ENCODE peak calls at places on chromosomes 16 and 17, in eight cellular contexts. Q is colonic mucosa, W is SK-N-SH, F is neural progenitor cell, V is left lung, Z is dorsolateral prefrontal cortex, T is GM23338, O is lung. S is an unnamed sample.

GRCh38 chr16:2856061-2856670 is 1.8 kb downstream of the PRSS22 start:
- DNase-seq in Q (peak), F (no peak), O (peak), W (peak), V (no peak), Z (no peak), T (peak), S (no peak)

GRCh38 chr17:60354223-60354622 is 37.7 kb downstream of the USP32 start:
- DNase-seq in F (no peak), O (no peak), V (no peak), W (no peak), Q (no peak), T (no peak), Z (no peak), S (no peak)

GRCh38 chr17:229130-229944 is 47.9 kb upstream of the DOC2B start:
- DNase-seq in F (no peak), V (peak), W (no peak), Z (no peak), O (no peak), Q (no peak), T (no peak), S (no peak)

GRCh38 chr17:62720126-62720850 is 87.8 kb downstream of the MARCHF10 start:
- DNase-seq in T (peak), V (no peak), W (no peak), Q (no peak), Z (no peak), F (peak), O (no peak), S (no peak)

GRCh38 chr16:30077656-30078055 is 1.9 kb downstream of the PPP4C start:
- DNase-seq in T (no peak), Q (no peak), Z (no peak), V (no peak), O (no peak), F (no peak), W (no peak), S (no peak)

GRCh38 chr16:17273142-17273561 is 197.6 kb downstream of the XYLT1 start:
- DNase-seq in O (no peak), T (no peak), W (no peak), V (no peak), F (no peak), Q (no peak), Z (peak), S (no peak)

GRCh38 chr17:1003972-1004768 is 7.2 kb downstream of the TIMM22 start:
- DNase-seq in Q (no peak), V (no peak), T (no peak), Z (no peak), O (no peak), F (no peak), W (peak), S (no peak)

GRCh38 chr17:11598274-11599221 is at the start of gene DNAH9:
- DNase-seq in T (peak), W (peak), Q (peak), V (peak), O (peak), F (peak), Z (peak), S (peak)

GRCh38 chr16:59459811-59460210 is 725.7 kb upstream of the GOT2 start:
- DNase-seq in O (no peak), Q (no peak), Z (no peak), V (no peak), W (no peak), F (no peak), T (no peak), S (no peak)

GRCh38 chr17:34613064-34614019 is 34.0 kb downstream of the TMEM132E start:
- DNase-seq in Z (peak), W (peak), O (no peak), F (peak), T (peak), V (no peak), Q (no peak), S (peak)

GRCh38 chr16:58494981-58495860 is 4.7 kb upstream of the NDRG4 start:
- DNase-seq in V (no peak), Q (peak), O (peak), Z (peak), W (peak), F (peak), T (peak), S (no peak)

GRCh38 chr16:57999971-58000705 is at the start of gene ZNF319:
- DNase-seq in F (peak), Z (no peak), O (no peak), V (peak), T (peak), Q (no peak), W (no peak), S (no peak)

GRCh38 chr16:86110726-86111125 is 211.8 kb downstream of the IRF8 start:
- DNase-seq in F (no peak), W (no peak), O (no peak), V (no peak), Z (no peak), Q (no peak), T (no peak), S (no peak)

GRCh38 chr17:13525876-13526275 is 75.9 kb downstream of the HS3ST3A1 start:
- DNase-seq in Z (no peak), F (no peak), O (no peak), Q (no peak), V (no peak), T (no peak), W (no peak), S (no peak)

GRCh38 chr17:63537001-63537400 is 13.3 kb upstream of the DCAF7 start:
- DNase-seq in F (no peak), Z (no peak), W (peak), O (no peak), T (no peak), V (peak), Q (no peak), S (no peak)

GRCh38 chr17:59366040-59366757 is 34.7 kb downstream of the YPEL2 start:
- DNase-seq in O (no peak), V (no peak), Q (no peak), F (peak), W (no peak), Z (no peak), T (peak), S (no peak)

GRCh38 chr16:53937068-53937614 is 233.2 kb downstream of the FTO start:
- DNase-seq in O (no peak), Q (no peak), V (no peak), W (no peak), F (peak), Z (no peak), T (no peak), S (no peak)

GRCh38 chr17:71530227-71530626 is 590.6 kb upstream of the SOX9 start:
- DNase-seq in Z (no peak), T (no peak), W (no peak), O (no peak), V (no peak), F (no peak), Q (no peak), S (peak)

GRCh38 chr16:85329059-85329812 is 217.0 kb upstream of the CIBAR2 start:
- DNase-seq in Z (no peak), W (peak), T (peak), O (no peak), V (no peak), F (peak), Q (peak), S (no peak)

GRCh38 chr17:76917829-76918228 is 49.6 kb downstream of the MGAT5B start:
- DNase-seq in V (peak), Q (no peak), T (no peak), W (no peak), O (no peak), Z (no peak), F (no peak), S (no peak)

GRCh38 chr17:63506627-63507026 is 16.5 kb upstream of the KCNH6 start:
- DNase-seq in Z (no peak), F (no peak), Q (no peak), V (no peak), W (no peak), T (no peak), O (no peak), S (no peak)

GRCh38 chr17:28518132-28518531 is 12.0 kb downstream of the FOXN1 start:
- DNase-seq in Z (no peak), O (no peak), V (peak), T (no peak), Q (no peak), W (no peak), F (no peak), S (no peak)

GRCh38 chr17:1179635-1180433 is at the start of gene ABR:
- DNase-seq in Z (no peak), V (peak), O (no peak), W (peak), Q (peak), F (peak), T (peak), S (peak)

GRCh38 chr17:61591018-61591417 is at the start of gene NACA2:
- DNase-seq in W (no peak), Q (no peak), Z (no peak), O (no peak), V (no peak), F (no peak), T (no peak), S (no peak)

GRCh38 chr17:36001862-36002603 is 680 bp upstream of the CCL15 start:
- DNase-seq in T (no peak), F (peak), Q (peak), O (peak), W (no peak), Z (no peak), V (no peak), S (no peak)

GRCh38 chr17:31802502-31802901 is 56.5 kb downstream of the COPRS start:
- DNase-seq in O (no peak), V (no peak), F (no peak), W (no peak), Z (peak), Q (peak), T (no peak), S (no peak)

GRCh38 chr16:88383401-88384221 is 852 bp downstream of the ZNF469 start:
- DNase-seq in Z (no peak), V (peak), Q (no peak), O (no peak), W (peak), T (peak), F (peak), S (no peak)

GRCh38 chr17:76736349-76737081 is 616 bp downstream of the SRSF2 start:
- DNase-seq in T (peak), Q (peak), W (peak), Z (peak), O (peak), V (peak), F (peak), S (peak)

GRCh38 chr16:10941127-10941933 is 938 bp downstream of the DEXI start:
- DNase-seq in V (no peak), W (no peak), O (no peak), Q (peak), Z (no peak), F (peak), T (peak), S (no peak)

GRCh38 chr17:61040666-61041065 is 359.0 kb upstream of the TBX2 start:
- DNase-seq in O (no peak), F (no peak), W (peak), Z (no peak), V (no peak), T (no peak), Q (no peak), S (no peak)

GRCh38 chr16:4517812-4518211 is 20.8 kb downstream of the CDIP1 start:
- DNase-seq in W (peak), F (peak), O (no peak), Q (no peak), V (no peak), Z (peak), T (peak), S (no peak)

GRCh38 chr17:28402224-28402630 is 3.8 kb downstream of the SLC46A1 start:
- DNase-seq in O (no peak), F (no peak), W (no peak), Q (no peak), V (no peak), Z (no peak), T (peak), S (no peak)

GRCh38 chr16:27449434-27450188 is 47.6 kb downstream of the IL21R start:
- DNase-seq in W (no peak), F (no peak), Q (no peak), Z (no peak), V (no peak), T (no peak), O (no peak), S (no peak)

GRCh38 chr17:65554568-65555223 is 6.8 kb downstream of the AXIN2 start:
- DNase-seq in Q (peak), Z (no peak), V (peak), T (no peak), W (no peak), F (peak), O (no peak), S (peak)

GRCh38 chr17:3815122-3815521 is 14.1 kb upstream of the ITGAE start:
- DNase-seq in Q (no peak), Z (no peak), W (no peak), F (no peak), V (no peak), O (no peak), T (no peak), S (no peak)
- H3K27ac ChIP-seq in Q (no peak), Z (peak), W (no peak), F (no peak), V (no peak), O (no peak), T (no peak), S (no peak)

GRCh38 chr17:29862127-29862526 is 67.9 kb downstream of the SSH2 start:
- DNase-seq in V (no peak), T (no peak), Z (no peak), F (no peak), Q (no peak), W (no peak), O (no peak), S (no peak)

GRCh38 chr17:29866746-29867404 is 63.2 kb downstream of the SSH2 start:
- DNase-seq in V (no peak), W (no peak), Z (no peak), F (no peak), Q (no peak), T (no peak), O (no peak), S (no peak)

GRCh38 chr17:29862951-29863350 is 67.1 kb downstream of the SSH2 start:
- DNase-seq in F (no peak), Q (no peak), Z (no peak), O (no peak), W (no peak), T (no peak), V (no peak), S (no peak)

GRCh38 chr17:29870836-29871430 is 59.1 kb downstream of the SSH2 start:
- DNase-seq in V (no peak), T (no peak), W (no peak), O (no peak), Q (no peak), F (no peak), Z (no peak), S (no peak)

DNA sequence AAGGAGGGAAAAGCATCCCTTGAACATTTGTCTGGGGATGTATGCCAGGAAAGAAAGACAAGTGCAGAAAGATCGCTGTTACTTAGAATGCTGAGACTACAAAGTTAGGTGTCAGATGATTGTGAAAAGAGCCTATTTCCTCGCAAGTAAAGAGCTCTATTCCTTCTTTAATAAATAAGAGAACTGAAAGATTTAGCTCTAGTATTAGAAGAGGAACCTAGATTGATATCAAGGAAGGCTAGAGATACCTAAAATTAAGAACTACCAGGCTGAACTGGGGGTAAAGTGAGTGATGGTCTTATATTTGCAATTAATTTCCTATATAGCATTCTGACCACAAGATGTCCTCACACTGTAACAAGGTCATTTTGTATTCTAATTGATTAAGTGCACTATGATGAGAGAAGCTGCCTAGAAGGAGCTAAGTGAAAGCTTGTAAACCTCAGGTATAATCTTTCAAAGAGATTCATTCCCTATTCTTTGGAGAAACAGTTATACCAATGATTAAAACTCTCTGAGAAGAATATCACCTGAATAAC is 62.3 kb downstream of the SSH2 start:
- DNase-seq in Z (no peak), T (peak), V (no peak), Q (no peak), O (no peak), W (no peak), F (no peak), S (no peak)
- TF ChIP-seq CTCF in Z (peak), T (peak), V (no peak), Q (no peak), O (no peak), W (peak), F (peak), S (peak)

GRCh38 chr16:12559714-12560113 is 244.0 kb downstream of the CPPED1 start:
- DNase-seq in F (no peak), W (no peak), O (no peak), T (no peak), Z (no peak), V (no peak), Q (no peak), S (no peak)

GRCh38 chr16:12553191-12553590 is 250.5 kb downstream of the CPPED1 start:
- DNase-seq in F (no peak), Q (no peak), W (no peak), T (no peak), V (no peak), Z (no peak), O (no peak), S (no peak)

GRCh38 chr16:12557808-12558207 is 245.9 kb downstream of the CPPED1 start:
- DNase-seq in V (no peak), W (no peak), Q (no peak), Z (no peak), T (no peak), O (no peak), F (peak), S (no peak)

DNA sequence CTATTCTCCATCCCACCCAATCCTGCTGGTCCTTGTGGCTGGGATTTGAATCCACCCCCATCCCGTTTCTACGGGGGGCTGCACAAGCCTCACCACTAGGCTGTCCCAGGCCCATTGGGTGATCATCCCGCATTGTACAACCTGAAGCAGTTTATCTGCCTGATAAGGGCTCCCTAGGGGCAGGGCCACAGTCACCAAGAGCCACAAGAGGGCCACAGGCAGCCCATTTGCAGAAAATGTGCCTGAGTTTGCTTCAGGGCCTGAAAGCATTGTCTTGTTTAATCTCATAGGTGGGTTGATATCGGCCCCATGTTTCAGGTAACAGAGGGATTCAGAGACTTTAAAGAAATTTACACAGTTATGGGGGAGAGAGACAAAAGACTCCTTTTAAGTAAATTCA is 245.0 kb downstream of the CPPED1 start:
- DNase-seq in V (no peak), T (peak), W (no peak), F (no peak), O (no peak), Q (no peak), Z (no peak), S (no peak)
- H3K27ac ChIP-seq in V (no peak), T (no peak), W (no peak), F (no peak), O (no peak), Q (no peak), Z (peak), S (no peak)

GRCh38 chr16:77596243-77596642 is 126.1 kb upstream of the NUDT7 start:
- DNase-seq in V (no peak), W (no peak), Z (no peak), Q (no peak), F (no peak), O (no peak), T (no peak), S (no peak)

GRCh38 chr16:77600555-77600954 is 121.8 kb upstream of the NUDT7 start:
- DNase-seq in Z (no peak), W (no peak), Q (no peak), T (no peak), V (no peak), F (no peak), O (no peak), S (no peak)

GRCh38 chr16:77603656-77604055 is 118.7 kb upstream of the NUDT7 start:
- DNase-seq in Q (no peak), W (no peak), T (peak), F (no peak), O (no peak), V (no peak), Z (no peak), S (no peak)

GRCh38 chr16:77594798-77595625 is 127.3 kb upstream of the NUDT7 start:
- DNase-seq in W (no peak), Q (no peak), O (no peak), Z (no peak), T (no peak), F (no peak), V (no peak), S (no peak)

DNA sequence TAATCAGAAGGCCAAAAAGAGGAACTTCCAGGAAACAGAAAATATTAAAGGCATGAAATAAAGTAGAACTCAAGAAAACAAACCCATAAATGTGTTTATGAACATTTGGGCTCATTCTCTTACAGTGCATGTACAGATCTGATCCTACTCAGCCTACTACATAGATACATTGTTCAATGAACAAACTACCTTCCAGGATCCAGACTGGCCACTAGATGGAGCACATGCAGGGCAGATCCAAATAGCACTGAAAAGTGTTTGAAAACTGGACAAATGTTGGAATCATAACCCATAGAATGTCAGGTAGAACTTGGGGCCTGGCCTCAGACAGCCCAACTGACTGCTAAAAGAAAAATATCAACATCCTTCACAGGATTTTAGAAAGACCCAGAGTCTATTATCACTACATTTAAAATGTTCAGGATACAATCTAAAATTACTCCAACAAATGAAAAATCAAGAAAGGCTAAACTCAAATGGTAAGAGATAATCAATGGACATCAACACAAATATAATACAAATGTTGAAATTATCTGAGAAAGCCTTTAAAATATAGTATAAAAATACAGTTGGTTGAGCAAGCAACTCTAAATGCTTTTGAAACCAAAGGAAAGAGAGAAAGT is 122.4 kb upstream of the NUDT7 start:
- DNase-seq in W (peak), T (peak), Q (peak), Z (peak), O (no peak), V (no peak), F (peak), S (peak)
- TF ChIP-seq CTCF in W (peak), T (peak), Q (peak), Z (peak), O (no peak), V (peak), F (peak), S (peak)

GRCh38 chr16:68247932-68248331 is 2.8 kb downstream of the PLA2G15 start:
- DNase-seq in V (no peak), O (no peak), T (no peak), W (no peak), Q (no peak), F (no peak), Z (no peak), S (no peak)
- H3K27ac ChIP-seq in V (peak), O (peak), T (no peak), W (no peak), Q (no peak), F (no peak), Z (peak), S (no peak)

GRCh38 chr16:441447-441846 is 16.0 kb downstream of the RAB11FIP3 start:
- DNase-seq in Q (no peak), V (peak), O (no peak), T (no peak), W (no peak), F (no peak), Z (no peak), S (no peak)

GRCh38 chr16:440627-441026 is 15.2 kb downstream of the RAB11FIP3 start:
- DNase-seq in Q (no peak), F (no peak), Z (no peak), V (peak), W (no peak), O (no peak), T (no peak), S (no peak)

GRCh38 chr16:442976-443375 is 17.5 kb downstream of the RAB11FIP3 start:
- DNase-seq in F (no peak), W (no peak), Z (no peak), T (no peak), V (no peak), Q (no peak), O (no peak), S (no peak)

GRCh38 chr16:450385-450784 is 24.9 kb downstream of the RAB11FIP3 start:
- DNase-seq in T (no peak), F (no peak), Z (no peak), W (no peak), V (peak), O (no peak), Q (no peak), S (no peak)

GRCh38 chr16:445566-445965 is 20.1 kb downstream of the RAB11FIP3 start:
- DNase-seq in V (peak), Z (no peak), F (no peak), O (no peak), W (no peak), Q (no peak), T (no peak), S (no peak)
- TF ChIP-seq CTCF in V (no peak), Z (no peak), F (no peak), O (no peak), W (no peak), Q (no peak), T (no peak), S (no peak)

S was measured in prostate gland.